ENCODE peak calls at places on chromosomes 6 and 20, in six cellular contexts. U is IMR-90, C is mammary epithelial cell, P is upper lobe of right lung, F is neural progenitor cell, T is Peyer's patch. O is an unnamed sample.

GRCh38 chr6:38282911-38283310 is 356.8 kb downstream of the BTBD9 start:
- DNase-seq in U (no peak), C (no peak), P (no peak), F (no peak), T (no peak), O (no peak)

GRCh38 chr6:169252805-169253189 is 849 bp downstream of the THBS2 start:
- DNase-seq in U (no peak), C (no peak), P (no peak), F (peak; percentile 63), T (peak; percentile 25), O (peak; percentile 79)

GRCh38 chr20:63979549-63980316 is at the start of gene SAMD10:
- DNase-seq in U (peak; percentile 53), C (no peak), P (peak; percentile 83), F (peak; percentile 84), T (peak; percentile 69), O (peak; percentile 89)

GRCh38 chr6:16674666-16675392 is 86.4 kb downstream of the ATXN1 start:
- DNase-seq in U (peak; percentile 49), C (no peak), P (no peak), F (no peak), T (no peak), O (no peak)

GRCh38 chr6:141890661-141891060 is 242.1 kb upstream of the GJE1 start:
- DNase-seq in U (no peak), C (no peak), P (no peak), F (no peak), T (no peak), O (no peak)

GRCh38 chr20:10447028-10447427 is 11.9 kb downstream of the SLX4IP start:
- DNase-seq in U (peak; percentile 84), C (peak; percentile 70), P (no peak), F (no peak), T (no peak), O (no peak)

GRCh38 chr6:75579951-75580350 is 21.7 kb upstream of the SENP6 start:
- DNase-seq in U (no peak), C (no peak), P (no peak), F (no peak), T (no peak), O (no peak)

GRCh38 chr6:73231986-73232391 is 6.7 kb upstream of the KHDC1L start:
- DNase-seq in U (no peak), C (no peak), P (no peak), F (no peak), T (no peak), O (no peak)

GRCh38 chr6:11275598-11275997 is 43.1 kb upstream of the NEDD9 start:
- DNase-seq in U (no peak), C (no peak), P (no peak), F (no peak), T (no peak), O (no peak)

GRCh38 chr6:119209452-119210205 is 131.2 kb upstream of the FAM184A start:
- DNase-seq in U (peak; percentile 15), C (no peak), P (no peak), F (no peak), T (no peak), O (no peak)

GRCh38 chr20:61933481-61933950 is 132.2 kb downstream of the TAF4 start:
- DNase-seq in U (no peak), C (no peak), P (peak; percentile 48), F (no peak), T (peak; percentile 24), O (no peak)

GRCh38 chr6:33195304-33196022 is 3.2 kb upstream of the COL11A2 start:
- DNase-seq in U (no peak), C (no peak), P (peak; percentile 45), F (peak; percentile 39), T (no peak), O (peak; percentile 40)

GRCh38 chr20:34222208-34222607 is 19.0 kb upstream of the ASIP start:
- DNase-seq in U (peak; percentile 98), C (peak; percentile 85), P (no peak), F (no peak), T (no peak), O (no peak)

GRCh38 chr20:38228436-38228835 is 32.1 kb downstream of the KIAA1755 start:
- DNase-seq in U (no peak), C (no peak), P (no peak), F (no peak), T (no peak), O (peak; percentile 51)

GRCh38 chr6:40346241-40346640 is 240.9 kb downstream of the LRFN2 start:
- DNase-seq in U (no peak), C (no peak), P (no peak), F (no peak), T (no peak), O (no peak)

GRCh38 chr6:127868338-127868737 is 32.5 kb downstream of the THEMIS start:
- DNase-seq in U (no peak), C (peak; percentile 14), P (no peak), F (no peak), T (no peak), O (no peak)

GRCh38 chr6:11732036-11732545 is 46.5 kb downstream of the ADTRP start:
- DNase-seq in U (peak; percentile 12), C (no peak), P (peak; percentile 70), F (no peak), T (no peak), O (no peak)

GRCh38 chr6:44956426-44956825 is 371.7 kb upstream of the RUNX2 start:
- DNase-seq in U (peak; percentile 46), C (no peak), P (no peak), F (no peak), T (no peak), O (no peak)

GRCh38 chr6:125503181-125503580 is 201.4 kb upstream of the HDDC2 start:
- DNase-seq in U (no peak), C (no peak), P (no peak), F (no peak), T (no peak), O (no peak)

GRCh38 chr20:3043381-3043780 is at the start of gene GNRH2:
- DNase-seq in U (no peak), C (no peak), P (no peak), F (no peak), T (no peak), O (no peak)

GRCh38 chr6:45970326-45970725 is 45.3 kb downstream of the CLIC5 start:
- DNase-seq in U (no peak), C (no peak), P (no peak), F (no peak), T (no peak), O (no peak)

GRCh38 chr20:44803383-44803941 is 6.9 kb downstream of the RIMS4 start:
- DNase-seq in U (no peak), C (no peak), P (no peak), F (no peak), T (no peak), O (no peak)

GRCh38 chr6:5855787-5856186 is 150.9 kb downstream of the NRN1 start:
- DNase-seq in U (no peak), C (no peak), P (no peak), F (no peak), T (no peak), O (peak; percentile 12)

GRCh38 chr6:131597448-131597847 is 24.4 kb downstream of the ARG1 start:
- DNase-seq in U (no peak), C (no peak), P (no peak), F (no peak), T (no peak), O (no peak)

GRCh38 chr6:99579781-99580180 is 11.3 kb upstream of the CCNC start:
- DNase-seq in U (no peak), C (no peak), P (no peak), F (no peak), T (no peak), O (no peak)

GRCh38 chr20:53565254-53565653 is 28.4 kb downstream of the ZNF217 start:
- DNase-seq in U (no peak), C (no peak), P (no peak), F (no peak), T (no peak), O (no peak)

GRCh38 chr20:62897666-62898065 is 28.6 kb downstream of the DIDO1 start:
- DNase-seq in U (no peak), C (no peak), P (no peak), F (no peak), T (no peak), O (peak; percentile 58)

GRCh38 chr6:444653-445275 is 53.2 kb downstream of the IRF4 start:
- DNase-seq in U (no peak), C (no peak), P (peak; percentile 60), F (no peak), T (no peak), O (no peak)

GRCh38 chr6:93721386-93722048 is 302.2 kb upstream of the EPHA7 start:
- DNase-seq in U (no peak), C (no peak), P (no peak), F (peak; percentile 77), T (no peak), O (peak; percentile 33)

DNA sequence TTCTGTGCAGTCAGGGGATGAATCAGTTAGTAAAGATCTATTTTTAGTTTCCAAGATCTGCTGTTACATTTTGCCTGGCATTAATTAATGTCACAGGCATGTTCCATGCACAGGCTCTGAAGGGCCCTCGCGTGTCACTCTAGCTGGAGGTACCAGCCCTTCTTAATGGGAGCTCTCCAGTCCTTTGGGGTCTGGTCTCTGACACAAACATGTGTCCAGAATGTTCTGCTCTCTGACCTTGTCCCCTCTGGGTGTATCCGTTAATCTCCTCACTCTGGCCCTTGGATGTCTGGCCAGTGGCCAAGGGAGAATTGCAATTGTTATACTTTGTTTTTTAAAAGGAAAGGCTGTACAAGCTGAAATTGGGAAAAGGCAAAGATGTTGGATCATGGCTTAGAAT is 16.4 kb upstream of the ZNF831 start:
- DNase-seq in U (no peak), C (no peak), P (no peak), F (no peak), T (no peak), O (no peak)
- H3K4me3 ChIP-seq in U (no peak overlapping the region), C (no peak overlapping the region), P (peak overlapping the region; percentile 25), F (no peak overlapping the region), T (peak overlapping the region; percentile 12), O (no peak overlapping the region)

DNA sequence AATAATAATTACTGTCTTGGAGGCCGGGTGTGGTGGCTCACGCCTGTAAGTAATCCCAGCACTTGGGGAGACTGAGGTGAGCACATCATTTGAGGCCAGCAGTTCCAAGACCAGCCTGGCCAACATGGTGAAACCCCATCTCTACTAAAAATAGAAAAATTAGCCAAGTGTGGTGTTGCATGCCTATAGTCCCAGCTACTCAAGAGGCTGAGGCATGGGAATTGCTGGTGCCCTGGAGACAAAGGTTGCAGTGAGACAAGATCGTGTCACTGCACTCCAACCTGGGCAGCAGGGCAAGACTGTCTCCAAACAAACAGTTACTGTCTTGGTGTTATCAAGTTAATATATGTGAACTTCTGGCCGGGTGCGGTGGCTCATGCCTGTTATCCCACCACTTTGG is 4.9 kb downstream of the RRP36 start:
- DNase-seq in U (no peak), C (no peak), P (no peak), F (no peak), T (no peak), O (no peak)
- H3K36me3 ChIP-seq in U (peaks cover 53% of the 10 kb centered on the region), C (peaks cover 37% of the 10 kb centered on the region), P (peaks cover 67% of the 10 kb centered on the region), F (peaks cover 7% of the 10 kb centered on the region), T (no peaks in the 10 kb centered on the region), O (peaks cover 44% of the 10 kb centered on the region)

DNA sequence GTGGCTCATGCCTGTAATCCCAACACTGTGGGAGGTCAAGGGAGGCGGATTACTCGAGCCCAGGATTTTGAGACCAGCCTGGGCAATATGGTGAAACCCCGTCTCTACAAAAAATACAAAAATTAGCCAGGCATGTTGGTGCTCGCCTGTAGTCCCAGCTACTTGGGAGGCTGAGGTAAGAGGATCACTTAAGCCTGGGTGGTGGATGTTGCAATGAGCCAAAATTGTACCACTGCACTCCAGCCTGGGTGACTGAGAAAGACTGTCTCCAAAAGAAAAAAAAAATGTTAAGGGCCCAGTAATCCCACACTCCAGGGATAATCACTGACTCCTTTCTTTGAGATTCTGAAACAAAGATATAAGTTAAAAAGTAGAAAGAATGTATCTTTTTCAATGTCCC is 7.9 kb upstream of the RIN2 start:
- DNase-seq in U (no peak), C (peak; percentile 19), P (no peak), F (no peak), T (no peak), O (no peak)
- H3K4me3 ChIP-seq in U (no peak overlapping the region), C (no peak overlapping the region), P (no peak overlapping the region), F (no peak overlapping the region), T (no peak overlapping the region), O (no peak overlapping the region)

GRCh38 chr6:49490633-49491032 is 9.1 kb upstream of the GLYATL3 start:
- DNase-seq in U (no peak), C (no peak), P (no peak), F (no peak), T (no peak), O (no peak)
- H3K36me3 ChIP-seq in U (no peaks in the 10 kb centered on the region), C (no peaks in the 10 kb centered on the region), P (peaks cover 23% of the 10 kb centered on the region), F (peaks cover 30% of the 10 kb centered on the region), T (no peaks in the 10 kb centered on the region), O (peaks cover 6% of the 10 kb centered on the region)

O was measured in H7.